ENCODE peak calls at places on chromosomes 12 and 14, in five cellular contexts. One of them, this sample, is unnamed.

GRCh38 chr12:5138845-5139244 is 95.2 kb downstream of the KCNA5 start:
- DNase-seq in GM12878: no peak
- DNase-seq in HepG2: no peak
- DNase-seq in H1: no peak
- DNase-seq in K562: no peak
- DNase-seq in this sample: no peak

GRCh38 chr12:32501835-32502333 is 102.5 kb downstream of the FGD4 start:
- DNase-seq in GM12878: no peak
- DNase-seq in HepG2: peak; percentile 95
- DNase-seq in H1: peak; percentile 76
- DNase-seq in K562: no peak
- DNase-seq in this sample: no peak

GRCh38 chr14:22449612-22449930 is 139.5 kb downstream of the DAD1 start:
- DNase-seq in H1: no peak
- DNase-seq in HepG2: no peak
- DNase-seq in GM12878: no peak
- DNase-seq in K562: no peak
- DNase-seq in this sample: no peak

GRCh38 chr12:2282321-2282720 is 229.5 kb downstream of the CACNA1C start:
- DNase-seq in K562: no peak
- DNase-seq in GM12878: no peak
- DNase-seq in H1: no peak
- DNase-seq in HepG2: peak; percentile 8
- DNase-seq in this sample: no peak

GRCh38 chr14:34023824-34024767 is 73.2 kb upstream of the EGLN3 start:
- DNase-seq in K562: no peak
- DNase-seq in GM12878: no peak
- DNase-seq in HepG2: peak; percentile 100
- DNase-seq in H1: no peak
- DNase-seq in this sample: no peak

GRCh38 chr12:113896194-113896593 is 69.9 kb downstream of the RBM19 start:
- DNase-seq in HepG2: no peak
- DNase-seq in H1: peak; percentile 67
- DNase-seq in K562: no peak
- DNase-seq in GM12878: no peak
- DNase-seq in this sample: no peak

GRCh38 chr12:13124661-13125505 is 21.4 kb upstream of the GSG1 start:
- DNase-seq in GM12878: no peak
- DNase-seq in H1: no peak
- DNase-seq in K562: no peak
- DNase-seq in HepG2: no peak
- DNase-seq in this sample: peak; percentile 59

GRCh38 chr12:105775351-105775750 is 363.4 kb downstream of the NUAK1 start:
- DNase-seq in GM12878: no peak
- DNase-seq in K562: peak; percentile 1
- DNase-seq in H1: no peak
- DNase-seq in HepG2: no peak
- DNase-seq in this sample: peak; percentile 50

GRCh38 chr14:81478446-81478845 is 55.2 kb downstream of the SEL1L start:
- DNase-seq in H1: no peak
- DNase-seq in HepG2: no peak
- DNase-seq in K562: no peak
- DNase-seq in GM12878: no peak
- DNase-seq in this sample: no peak

DNA sequence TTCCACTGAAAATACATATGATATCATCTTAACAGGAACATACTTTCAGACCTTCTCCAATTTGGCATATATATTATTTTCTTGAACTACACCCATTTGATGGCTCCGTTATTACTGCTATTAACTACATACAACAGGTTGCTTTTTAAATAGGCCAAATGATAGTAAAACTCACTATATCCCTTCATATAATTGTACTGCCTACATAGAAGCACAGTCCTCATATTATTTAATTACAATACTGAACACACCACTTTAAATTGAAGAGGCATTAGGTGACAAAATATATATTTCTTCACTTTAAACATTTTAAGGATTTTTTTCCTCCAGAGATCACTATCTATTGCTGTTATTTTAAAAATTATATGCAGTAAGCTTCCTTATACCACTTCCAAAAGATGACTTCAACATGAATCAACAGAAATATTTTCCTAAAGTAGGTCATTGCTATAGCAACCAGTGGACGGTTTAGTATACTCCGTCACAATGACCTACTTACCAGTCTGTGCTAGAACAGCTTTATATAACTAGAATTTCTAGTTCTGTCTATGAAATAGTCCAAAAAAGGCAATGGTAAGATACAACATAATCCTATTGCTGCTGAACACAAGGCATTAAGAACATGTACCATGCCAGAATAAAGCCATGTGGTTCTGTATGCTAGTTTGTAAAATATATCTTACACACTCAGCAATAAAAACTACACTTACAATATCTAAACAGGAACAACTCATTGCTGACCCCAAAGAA is 40.5 kb upstream of the MTERF2 start:
- DNase-seq in HepG2: peak; percentile 66
- DNase-seq in GM12878: no peak
- DNase-seq in K562: no peak
- DNase-seq in H1: no peak
- DNase-seq in this sample: peak; percentile 60
- TF ChIP-seq KDM1A in HepG2: no peak
- TF ChIP-seq KDM1A in GM12878: no peak
- TF ChIP-seq KDM1A in K562: no peak
- TF ChIP-seq KDM1A in H1: no peak
- TF ChIP-seq KDM1A in this sample: no peak

DNA sequence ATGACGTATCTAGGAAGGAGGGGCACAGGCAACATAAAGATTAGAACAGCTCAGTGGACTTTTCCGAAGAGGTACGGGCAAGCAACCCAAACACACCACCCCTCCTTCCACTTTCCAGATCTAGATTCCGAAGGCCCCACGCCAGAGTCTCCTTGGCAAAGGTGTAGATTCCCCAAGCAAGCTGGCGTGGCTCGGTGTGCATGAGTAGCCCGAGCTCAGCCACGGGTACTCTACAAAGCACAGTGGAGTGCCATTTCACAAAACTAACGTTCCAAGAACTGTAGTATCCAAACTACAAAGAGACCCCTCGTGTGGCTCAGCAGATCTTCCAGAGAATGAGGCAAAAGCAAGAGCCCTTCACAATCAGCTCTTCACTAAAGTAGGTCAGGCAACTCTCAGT is 72.2 kb downstream of the FOXN3 start:
- DNase-seq in GM12878: no peak
- DNase-seq in HepG2: no peak
- DNase-seq in K562: no peak
- DNase-seq in H1: no peak
- DNase-seq in this sample: no peak
- TF ChIP-seq KDM1A in GM12878: no peak
- TF ChIP-seq KDM1A in HepG2: no peak
- TF ChIP-seq KDM1A in K562: no peak
- TF ChIP-seq KDM1A in H1: no peak
- TF ChIP-seq KDM1A in this sample: no peak

DNA sequence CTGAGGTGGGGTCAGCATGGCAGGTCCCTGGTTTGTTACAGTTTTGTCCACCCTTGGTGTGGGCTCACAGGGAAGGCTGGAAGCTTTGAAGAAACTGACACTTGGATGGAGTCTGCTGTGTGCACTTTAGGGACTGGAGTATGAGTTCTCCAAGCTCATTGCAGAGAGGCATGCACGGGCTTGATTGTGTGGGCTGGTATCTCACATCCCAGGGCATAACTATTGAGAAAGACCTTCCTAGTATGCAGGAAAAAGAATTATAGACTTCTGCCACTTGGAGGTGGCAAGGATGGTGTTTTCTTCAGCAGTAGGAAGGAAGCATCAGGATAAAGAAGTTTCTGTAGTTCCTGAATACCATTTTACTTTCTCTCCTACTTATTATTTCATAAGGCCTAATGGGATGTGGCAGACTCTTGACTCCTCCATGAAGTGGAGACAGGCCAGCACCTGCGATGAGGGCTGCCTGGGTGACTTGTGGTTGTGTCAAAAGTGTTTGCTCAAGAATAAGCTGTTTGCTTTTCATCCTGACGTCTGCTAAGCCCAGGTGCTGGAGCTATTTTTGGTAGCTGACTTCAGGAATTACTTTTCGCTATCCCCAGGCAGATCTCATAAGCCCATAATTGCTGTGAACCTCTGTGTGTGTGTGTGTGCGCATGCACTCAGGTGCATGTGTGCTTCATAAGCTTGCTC is 125.8 kb downstream of the KTN1 start:
- DNase-seq in H1: no peak
- DNase-seq in GM12878: no peak
- DNase-seq in K562: no peak
- DNase-seq in HepG2: peak; percentile 6
- DNase-seq in this sample: peak; percentile 28
- TF ChIP-seq KDM1A in H1: no peak
- TF ChIP-seq KDM1A in GM12878: no peak
- TF ChIP-seq KDM1A in K562: no peak
- TF ChIP-seq KDM1A in HepG2: no peak
- TF ChIP-seq KDM1A in this sample: no peak

GRCh38 chr12:124921200-124922008 is 7.0 kb upstream of the UBC start:
- DNase-seq in H1: peak; percentile 81
- DNase-seq in GM12878: peak; percentile 97
- DNase-seq in HepG2: peak; percentile 65
- DNase-seq in K562: peak; percentile 82
- DNase-seq in this sample: no peak
- TF ChIP-seq KDM1A in H1: no peak
- TF ChIP-seq KDM1A in GM12878: no peak
- TF ChIP-seq KDM1A in HepG2: no peak
- TF ChIP-seq KDM1A in K562: no peak
- TF ChIP-seq KDM1A in this sample: no peak

DNA sequence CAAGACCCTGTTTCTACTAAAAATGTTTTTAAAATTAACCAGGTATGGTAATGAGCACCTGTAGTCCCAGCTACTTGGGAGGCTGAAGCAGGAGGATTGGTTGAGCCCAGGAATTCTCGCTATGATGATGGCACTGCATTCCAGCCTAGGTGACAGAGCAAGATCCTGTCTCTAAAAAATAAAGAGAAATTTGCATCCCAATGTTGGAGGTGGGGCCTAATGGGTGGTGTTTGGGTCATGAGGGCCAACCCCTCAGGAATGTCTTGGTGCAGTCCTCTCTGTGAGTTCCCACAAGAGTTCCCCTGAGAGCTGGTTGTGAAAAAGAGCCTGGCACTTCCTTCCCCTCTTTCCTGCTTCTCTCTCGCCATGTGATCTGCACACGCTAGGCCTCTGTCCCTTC is 11.2 kb downstream of the ACOT6 start:
- DNase-seq in H1: no peak
- DNase-seq in K562: no peak
- DNase-seq in GM12878: no peak
- DNase-seq in HepG2: no peak
- DNase-seq in this sample: no peak
- TF ChIP-seq KDM1A in H1: no peak
- TF ChIP-seq KDM1A in K562: no peak
- TF ChIP-seq KDM1A in GM12878: no peak
- TF ChIP-seq KDM1A in HepG2: no peak
- TF ChIP-seq KDM1A in this sample: no peak

This sample was measured in A549.